ENCODE peak calls at places on chromosomes 13 and 19, in eight cellular contexts. C is fibroblast of mammary gland, Y is fibroblast of pulmonary artery, F is right lobe of liver, O is LNCaP clone FGC, X is GM06990, V is ovary, S is breast epithelium. G is an unnamed sample.
A peak's percentile ranks its signal among the peaks of the same experiment; 100 is the strongest.

GRCh38 chr13:102968572-102969228 is 97.5 kb downstream of the SLC10A2 start:
- DNase-seq in C (no peak), Y (no peak), F (no peak), O (no peak), X (no peak), V (no peak), S (no peak), G (no peak)

GRCh38 chr19:49616945-49617344 is 23.0 kb downstream of the RRAS start:
- DNase-seq in C (no peak), Y (no peak), F (no peak), O (no peak), X (no peak), V (no peak), S (no peak), G (no peak)

GRCh38 chr13:95338905-95339304 is 37.7 kb upstream of the ABCC4 start:
- DNase-seq in C (no peak), Y (no peak), F (no peak), O (no peak), X (no peak), V (no peak), S (no peak), G (no peak)

GRCh38 chr19:13965377-13965896 is 13.1 kb downstream of the DCAF15 start:
- DNase-seq in C (no peak), Y (no peak), F (no peak), O (no peak), X (no peak), V (no peak), S (no peak), G (no peak)

GRCh38 chr19:49555600-49556411 is 24.6 kb downstream of the NOSIP start:
- DNase-seq in C (peak; percentile 55), Y (peak; percentile 29), F (peak; percentile 52), O (no peak), X (no peak), V (peak; percentile 62), S (no peak), G (peak; percentile 58)

GRCh38 chr13:42539670-42540069 is 34.3 kb upstream of the TNFSF11 start:
- DNase-seq in C (peak; percentile 73), Y (peak; percentile 78), F (no peak), O (no peak), X (no peak), V (no peak), S (no peak), G (no peak)

GRCh38 chr13:27967736-27968315 is 1.3 kb downstream of the CDX2 start:
- DNase-seq in C (no peak), Y (no peak), F (no peak), O (no peak), X (no peak), V (no peak), S (no peak), G (no peak)

GRCh38 chr13:114339779-114340534 is 25.7 kb downstream of the CHAMP1 start:
- DNase-seq in C (peak; percentile 56), Y (peak; percentile 54), F (no peak), O (no peak), X (no peak), V (no peak), S (no peak), G (peak; percentile 57)

GRCh38 chr13:63901630-63902029 is 2486.0 kb upstream of the PCDH20 start:
- DNase-seq in C (no peak), Y (no peak), F (no peak), O (no peak), X (no peak), V (no peak), S (no peak), G (no peak)

GRCh38 chr19:1163934-1164683 is 10.0 kb downstream of the SBNO2 start:
- DNase-seq in C (no peak), Y (no peak), F (peak; percentile 20), O (peak; percentile 48), X (no peak), V (no peak), S (no peak), G (no peak)

GRCh38 chr13:57630661-57631606 is 610 bp upstream of the PCDH17 start:
- DNase-seq in C (peak; percentile 46), Y (no peak), F (no peak), O (no peak), X (no peak), V (no peak), S (no peak), G (no peak)

GRCh38 chr19:711224-711623 is 2.5 kb downstream of the PALM start:
- DNase-seq in C (no peak), Y (no peak), F (no peak), O (no peak), X (no peak), V (no peak), S (no peak), G (no peak)

GRCh38 chr13:40617801-40618356 is 48.6 kb downstream of the FOXO1 start:
- DNase-seq in C (no peak), Y (no peak), F (no peak), O (no peak), X (no peak), V (no peak), S (no peak), G (no peak)

GRCh38 chr13:59111711-59112110 is 1052.0 kb downstream of the DIAPH3 start:
- DNase-seq in C (peak; percentile 51), Y (peak; percentile 82), F (no peak), O (no peak), X (no peak), V (no peak), S (no peak), G (peak; percentile 46)

GRCh38 chr13:79992111-79992510 is 348.8 kb downstream of the SPRY2 start:
- DNase-seq in C (no peak), Y (peak; percentile 75), F (no peak), O (no peak), X (no peak), V (no peak), S (no peak), G (no peak)

GRCh38 chr19:4373601-4374441 is 26.5 kb downstream of the SH3GL1 start:
- DNase-seq in C (peak; percentile 50), Y (peak; percentile 45), F (no peak), O (no peak), X (no peak), V (peak; percentile 23), S (no peak), G (peak; percentile 38)

GRCh38 chr13:41694902-41695301 is 237.6 kb downstream of the RGCC start:
- DNase-seq in C (peak; percentile 98), Y (peak; percentile 95), F (peak; percentile 50), O (no peak), X (peak; percentile 16), V (peak; percentile 68), S (no peak), G (peak; percentile 98)

GRCh38 chr13:99015606-99016520 is 38.0 kb upstream of the DOCK9 start:
- DNase-seq in C (peak; percentile 33), Y (no peak), F (no peak), O (no peak), X (no peak), V (no peak), S (no peak), G (no peak)

GRCh38 chr13:40787062-40787461 is 2.3 kb upstream of the SLC25A15 start:
- DNase-seq in C (peak; percentile 39), Y (peak; percentile 4), F (no peak), O (no peak), X (no peak), V (no peak), S (no peak), G (peak; percentile 94)

GRCh38 chr13:30526612-30527217 is 61.0 kb upstream of the HMGB1 start:
- DNase-seq in C (peak; percentile 32), Y (peak; percentile 6), F (no peak), O (no peak), X (no peak), V (no peak), S (no peak), G (peak; percentile 75)

GRCh38 chr13:80096383-80096782 is 244.5 kb downstream of the SPRY2 start:
- DNase-seq in C (no peak), Y (no peak), F (no peak), O (no peak), X (no peak), V (no peak), S (no peak), G (no peak)

DNA sequence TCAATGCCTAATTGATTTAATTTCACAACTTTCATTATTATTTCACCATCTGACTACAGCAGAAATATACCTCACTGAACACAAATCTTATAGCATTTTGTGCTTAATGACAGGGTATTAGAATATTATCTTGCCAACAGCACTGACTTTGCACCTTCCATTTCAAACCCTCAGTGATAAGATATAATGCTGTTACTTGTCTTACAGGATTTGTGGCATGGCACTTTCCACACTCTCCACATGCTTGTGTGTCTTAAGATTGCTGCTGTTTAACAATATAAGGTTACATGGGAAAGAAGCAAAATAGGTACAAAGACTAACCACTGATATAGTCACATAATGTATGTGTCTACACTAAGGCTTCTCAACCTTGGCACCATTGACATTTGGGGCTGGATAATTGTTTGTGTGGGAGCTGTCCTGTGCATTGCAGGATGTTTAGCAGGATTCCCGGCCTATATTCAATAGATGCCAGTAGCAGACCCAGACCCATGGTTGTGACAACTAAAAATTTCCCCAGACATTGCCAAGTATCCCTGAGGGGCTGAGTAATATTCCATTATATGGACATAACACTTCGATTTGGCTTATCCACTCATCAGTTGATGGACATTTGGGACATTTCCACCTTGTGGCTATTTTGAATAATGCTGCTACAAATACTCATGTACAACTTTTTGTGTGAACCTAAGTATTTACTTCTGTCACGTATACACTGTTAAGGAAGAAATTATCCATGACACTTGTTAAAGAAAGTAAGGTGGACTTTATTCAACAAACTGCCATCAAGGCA is 5.7 kb upstream of the DIAPH3 start:
- DNase-seq in C (no peak), Y (no peak), F (no peak), O (no peak), X (no peak), V (no peak), S (no peak), G (no peak)
- TF ChIP-seq CTCF in C (no peak), Y (no peak), F (no peak), O (no peak), X (peak; percentile 3), V (no peak), S (no peak), G (no peak)

GRCh38 chr13:73070451-73070850 is 11.6 kb downstream of the KLF5 start:
- DNase-seq in C (no peak), Y (no peak), F (no peak), O (no peak), X (no peak), V (no peak), S (no peak), G (no peak)
- H3K4me3 ChIP-seq in C (no peak overlapping the region), Y (no peak overlapping the region), F (no peak overlapping the region), O (no peak overlapping the region), X (no peak overlapping the region), V (no peak overlapping the region), S (no peak overlapping the region), G (no peak overlapping the region)

DNA sequence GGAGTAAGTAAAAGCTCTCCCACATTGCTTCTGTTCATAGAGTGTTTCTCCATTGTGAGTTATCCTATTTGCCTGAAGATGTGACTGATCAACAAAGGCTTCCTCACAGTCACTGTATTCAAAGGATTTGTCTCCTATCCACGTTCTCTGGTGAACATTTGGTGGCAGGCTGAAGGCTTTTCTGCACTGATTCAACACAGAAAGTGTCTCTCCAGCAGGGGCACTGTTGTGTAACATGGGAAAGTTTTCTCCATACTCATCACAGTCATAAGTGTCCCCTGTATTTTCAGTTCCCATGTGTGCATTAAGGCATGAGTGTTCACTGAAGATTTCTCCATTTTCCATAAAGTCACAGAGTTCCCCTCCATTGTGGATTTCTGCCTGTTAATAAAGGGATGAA is 17.6 kb downstream of the ZNF121 start:
- DNase-seq in C (no peak), Y (no peak), F (no peak), O (no peak), X (no peak), V (no peak), S (no peak), G (no peak)
- TF ChIP-seq CTCF in C (no peak), Y (no peak), F (no peak), O (no peak), X (peak; percentile 6), V (no peak), S (no peak), G (no peak)

GRCh38 chr19:2424686-2425621 is 2.4 kb downstream of the TIMM13 start:
- DNase-seq in C (peak; percentile 74), Y (peak; percentile 75), F (no peak), O (no peak), X (no peak), V (peak; percentile 57), S (no peak), G (peak; percentile 77)
- H3K4me3 ChIP-seq in C (peak overlapping the region; percentile 78), Y (peak overlapping the region; percentile 88), F (no peak overlapping the region), O (no peak overlapping the region), X (no peak overlapping the region), V (peak overlapping the region; percentile 11), S (peak overlapping the region; percentile 10), G (peak overlapping the region; percentile 41)

G was measured in fibroblast of villous mesenchyme.